ENCODE peak calls at places on chromosomes 4 and X, in five cellular contexts. J is breast epithelium, Z is neural crest cell, T is left ventricle myocardium inferior, R is GM10248. E is an unnamed sample.
A peak's percentile ranks its signal among the peaks of the same experiment; 100 is the strongest.

GRCh38 chr4:4386736-4387392 is at the start of gene NSG1:
- DNase-seq in J (no peak), Z (peak; percentile 39), T (peak; percentile 29), R (no peak), E (no peak)

GRCh38 chr4:163613375-163613774 is 118.9 kb downstream of the TMA16 start:
- DNase-seq in J (no peak), Z (no peak), T (no peak), R (no peak), E (no peak)

GRCh38 chrX:10326578-10326977 is 169.8 kb downstream of the CLCN4 start:
- DNase-seq in J (no peak), Z (no peak), T (no peak), R (no peak), E (no peak)

GRCh38 chrX:151004085-151004484 is 20.9 kb downstream of the HMGB3 start:
- DNase-seq in J (no peak), Z (no peak), T (no peak), R (no peak), E (no peak)

GRCh38 chrX:21738145-21738949 is 19.6 kb downstream of the SMPX start:
- DNase-seq in J (no peak), Z (peak; percentile 30), T (no peak), R (no peak), E (no peak)

GRCh38 chr4:82044141-82044993 is 329.4 kb downstream of the HNRNPD start:
- DNase-seq in J (peak; percentile 54), Z (peak; percentile 64), T (peak; percentile 37), R (no peak), E (peak; percentile 21)

GRCh38 chr4:114563536-114564315 is 34.9 kb upstream of the UGT8 start:
- DNase-seq in J (no peak), Z (no peak), T (no peak), R (no peak), E (no peak)

GRCh38 chr4:10832989-10833635 is 148.5 kb upstream of the CLNK start:
- DNase-seq in J (no peak), Z (no peak), T (no peak), R (no peak), E (no peak)

GRCh38 chrX:150984164-150984824 is 1.2 kb downstream of the HMGB3 start:
- DNase-seq in J (no peak), Z (no peak), T (no peak), R (no peak), E (no peak)

GRCh38 chr4:52750819-52751348 is 341 bp downstream of the ERVMER34-1 start:
- DNase-seq in J (no peak), Z (peak; percentile 16), T (no peak), R (peak; percentile 21), E (no peak)

GRCh38 chr4:169384741-169385140 is 114.0 kb upstream of the SH3RF1 start:
- DNase-seq in J (no peak), Z (no peak), T (no peak), R (no peak), E (no peak)

GRCh38 chr4:95362906-95363578 is 185.7 kb downstream of the UNC5C start:
- DNase-seq in J (no peak), Z (peak; percentile 22), T (no peak), R (no peak), E (no peak)

GRCh38 chr4:70915048-70915815 is 13.1 kb downstream of the MOB1B start:
- DNase-seq in J (no peak), Z (no peak), T (no peak), R (no peak), E (no peak)

GRCh38 chrX:130170752-130171445 is 863 bp upstream of the RAB33A start:
- DNase-seq in J (no peak), Z (peak; percentile 57), T (peak; percentile 41), R (peak; percentile 76), E (peak; percentile 50)

GRCh38 chrX:68721546-68721945 is 74.1 kb downstream of the STARD8 start:
- DNase-seq in J (no peak), Z (no peak), T (no peak), R (no peak), E (no peak)

GRCh38 chr4:88179261-88179660 is 20.8 kb upstream of the ABCG2 start:
- DNase-seq in J (no peak), Z (no peak), T (no peak), R (no peak), E (no peak)

GRCh38 chr4:81606796-81607550 is 135.3 kb upstream of the RASGEF1B start:
- DNase-seq in J (no peak), Z (no peak), T (no peak), R (no peak), E (no peak)

GRCh38 chr4:123449780-123450179 is 53.2 kb downstream of the SPRY1 start:
- DNase-seq in J (no peak), Z (no peak), T (no peak), R (peak; percentile 18), E (no peak)

GRCh38 chr4:7971881-7972500 is 32.3 kb upstream of the AFAP1 start:
- DNase-seq in J (no peak), Z (no peak), T (no peak), R (no peak), E (no peak)

GRCh38 chrX:154123241-154124219 is 20.5 kb upstream of the OPN1LW start:
- DNase-seq in J (no peak), Z (no peak), T (peak; percentile 29), R (no peak), E (no peak)

GRCh38 chrX:144716187-144716586 is 531.1 kb upstream of the SPANXN1 start:
- DNase-seq in J (no peak), Z (no peak), T (no peak), R (no peak), E (no peak)
- TF ChIP-seq CTCF in J (no peak), Z (no peak), T (no peak), R (no peak), E (no peak)

GRCh38 chr4:5888706-5889696 is 3.9 kb downstream of the CRMP1 start:
- DNase-seq in J (no peak), Z (no peak), T (no peak), R (no peak), E (no peak)

GRCh38 chr4:5890063-5890727 is 2.7 kb downstream of the CRMP1 start:
- DNase-seq in J (no peak), Z (peak; percentile 79), T (no peak), R (no peak), E (peak; percentile 93)

GRCh38 chr4:5887361-5888221 is 5.3 kb downstream of the CRMP1 start:
- DNase-seq in J (no peak), Z (peak; percentile 50), T (no peak), R (no peak), E (no peak)

GRCh38 chr4:5887011-5887360 is 5.9 kb downstream of the CRMP1 start:
- DNase-seq in J (no peak), Z (no peak), T (no peak), R (no peak), E (no peak)

GRCh38 chr4:5888222-5888701 is 4.6 kb downstream of the CRMP1 start:
- DNase-seq in J (no peak), Z (peak; percentile 60), T (no peak), R (no peak), E (peak; percentile 61)
- TF ChIP-seq CTCF in J (no peak), Z (peak; percentile 13), T (no peak), R (no peak), E (no peak)

DNA sequence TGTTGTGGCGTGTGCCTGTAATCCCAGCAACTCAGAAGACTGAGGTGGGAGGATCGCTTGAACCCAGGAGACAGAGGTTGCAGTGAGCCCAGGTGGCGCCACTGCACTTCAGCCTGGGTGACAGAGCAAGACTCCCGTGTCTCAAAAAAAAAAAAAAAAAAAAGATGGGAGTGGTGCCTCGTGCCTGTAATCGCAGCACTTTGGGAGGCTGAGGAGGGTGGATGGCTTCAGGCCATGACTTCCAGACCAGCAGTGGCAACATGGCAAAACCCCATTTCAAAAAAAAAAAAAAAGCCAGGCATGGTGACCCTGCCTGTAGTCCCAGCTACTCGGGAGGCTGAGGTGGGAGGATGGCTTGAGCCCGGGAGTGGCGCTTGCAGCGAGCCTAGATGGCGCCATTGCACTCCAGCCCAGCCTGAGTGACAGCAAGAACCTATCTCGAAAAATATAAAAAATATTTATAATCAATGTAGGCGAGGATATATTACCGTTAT is 27.0 kb downstream of the EIF2S3 start:
- DNase-seq in J (peak; percentile 49), Z (peak; percentile 53), T (peak; percentile 30), R (no peak), E (no peak)
- TF ChIP-seq CTCF in J (no peak), Z (peak; percentile 64), T (peak; percentile 52), R (peak; percentile 56), E (peak; percentile 32)

DNA sequence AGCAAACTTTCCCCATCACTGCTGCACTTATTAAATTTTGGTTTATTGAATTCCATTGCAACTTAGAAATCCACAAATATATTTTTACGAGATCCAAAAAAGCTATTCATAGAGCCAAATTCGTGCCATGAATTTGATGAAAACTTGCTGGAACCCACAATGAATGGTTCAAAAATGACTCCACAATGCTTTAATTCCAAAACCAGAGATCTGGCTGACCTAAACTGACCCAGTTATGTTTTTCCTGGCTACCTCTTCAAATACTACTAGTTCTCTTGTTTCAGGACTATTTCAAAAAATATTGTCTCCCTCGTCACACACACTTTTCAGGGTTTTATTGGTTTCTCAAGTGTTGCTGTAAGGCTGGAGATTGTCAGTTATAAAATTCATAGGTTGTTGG is 474.8 kb downstream of the PDGFC start:
- DNase-seq in J (no peak), Z (no peak), T (no peak), R (no peak), E (no peak)
- TF ChIP-seq CTCF in J (no peak), Z (no peak), T (no peak), R (no peak), E (no peak)

GRCh38 chr4:185142911-185143595 is at the start of gene SLC25A4:
- DNase-seq in J (peak; percentile 81), Z (peak; percentile 86), T (peak; percentile 91), R (peak; percentile 96), E (peak; percentile 65)
- TF ChIP-seq CTCF in J (peak; percentile 31), Z (peak; percentile 67), T (peak; percentile 69), R (peak; percentile 56), E (peak; percentile 22)

GRCh38 chr4:155742310-155743015 is 16.4 kb upstream of the GUCY1B1 start:
- DNase-seq in J (no peak), Z (no peak), T (no peak), R (no peak), E (no peak)
- TF ChIP-seq CTCF in J (no peak), Z (peak; percentile 28), T (no peak), R (no peak), E (no peak)

GRCh38 chr4:129350800-129351199 is 254.8 kb downstream of the C4orf33 start:
- DNase-seq in J (no peak), Z (no peak), T (no peak), R (no peak), E (no peak)

GRCh38 chr4:129355529-129355928 is 259.6 kb downstream of the C4orf33 start:
- DNase-seq in J (no peak), Z (no peak), T (no peak), R (no peak), E (no peak)

GRCh38 chr4:129352480-129352879 is 256.5 kb downstream of the C4orf33 start:
- DNase-seq in J (no peak), Z (no peak), T (no peak), R (no peak), E (no peak)

GRCh38 chr4:129355031-129355430 is 259.1 kb downstream of the C4orf33 start:
- DNase-seq in J (no peak), Z (no peak), T (no peak), R (no peak), E (no peak)

DNA sequence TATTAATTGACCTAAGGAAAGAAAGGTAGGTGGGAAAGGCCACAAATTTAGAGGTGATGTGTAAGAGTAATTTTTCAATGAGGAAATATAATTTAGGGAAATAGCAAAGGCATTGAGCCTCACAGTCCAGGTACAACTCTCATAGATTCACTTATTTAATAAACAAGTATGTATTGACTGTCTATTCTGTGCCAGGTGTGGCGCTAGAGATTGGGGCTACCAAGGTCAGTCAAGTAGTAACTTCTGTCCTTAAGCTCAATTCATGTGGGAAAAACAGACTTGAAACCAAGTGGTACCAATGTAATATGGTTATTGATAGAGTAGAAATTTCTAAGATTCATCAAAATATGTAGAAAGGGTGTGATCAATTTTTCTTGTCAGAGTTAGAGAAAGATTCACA is 257.5 kb downstream of the C4orf33 start:
- DNase-seq in J (no peak), Z (no peak), T (no peak), R (no peak), E (no peak)
- TF ChIP-seq CTCF in J (no peak), Z (no peak), T (no peak), R (no peak), E (no peak)